ENCODE peak calls at places on chromosomes 3 and 15, in five cellular contexts. R is cardiac muscle cell, E is fibroblast of lung, Q is aorta, V is GM23248. G is an unnamed sample.

GRCh38 chr3:1365528-1365927 is 272.7 kb downstream of the CNTN6 start:
- DNase-seq in R (no peak), E (no peak), Q (no peak), V (no peak), G (no peak)

GRCh38 chr3:21654241-21654640 is 96.8 kb downstream of the ZNF385D start:
- DNase-seq in R (no peak), E (no peak), Q (no peak), V (no peak), G (no peak)

GRCh38 chr15:70164910-70165791 is 67.4 kb upstream of the TLE3 start:
- DNase-seq in R (no peak), E (no peak), Q (no peak), V (no peak), G (no peak)

GRCh38 chr3:195662-196061 is 901 bp upstream of the CHL1 start:
- DNase-seq in R (no peak), E (no peak), Q (no peak), V (no peak), G (no peak)

GRCh38 chr3:42823351-42823750 is 14.1 kb downstream of the ACKR2 start:
- DNase-seq in R (no peak), E (peak), Q (no peak), V (no peak), G (no peak)

GRCh38 chr3:125017406-125017805 is 38.4 kb downstream of the HEG1 start:
- DNase-seq in R (no peak), E (no peak), Q (no peak), V (no peak), G (no peak)

GRCh38 chr3:13599887-13600450 is 51.0 kb downstream of the FBLN2 start:
- DNase-seq in R (no peak), E (no peak), Q (peak), V (no peak), G (no peak)

GRCh38 chr15:52052076-52052935 is 33.3 kb downstream of the MAPK6 start:
- DNase-seq in R (no peak), E (no peak), Q (no peak), V (no peak), G (no peak)

GRCh38 chr3:153295906-153296305 is 133.9 kb downstream of the RAP2B start:
- DNase-seq in R (no peak), E (peak), Q (no peak), V (peak), G (no peak)

GRCh38 chr3:188792788-188793187 is 379.0 kb upstream of the TPRG1 start:
- DNase-seq in R (peak), E (peak), Q (no peak), V (peak), G (no peak)

GRCh38 chr15:52759969-52760368 is 30.2 kb downstream of the ONECUT1 start:
- DNase-seq in R (no peak), E (no peak), Q (no peak), V (no peak), G (no peak)

GRCh38 chr3:18389108-18389733 is 35.9 kb downstream of the SATB1 start:
- DNase-seq in R (peak), E (peak), Q (no peak), V (peak), G (no peak)

GRCh38 chr3:109224333-109224732 is 87.8 kb downstream of the C3orf85 start:
- DNase-seq in R (no peak), E (no peak), Q (no peak), V (no peak), G (no peak)

GRCh38 chr3:140113983-140114923 is 179.3 kb downstream of the CLSTN2 start:
- DNase-seq in R (no peak), E (no peak), Q (no peak), V (no peak), G (no peak)

GRCh38 chr3:38028621-38029361 is 651 bp downstream of the PLCD1 start:
- DNase-seq in R (peak), E (no peak), Q (no peak), V (peak), G (no peak)
- H3K4me3 ChIP-seq in R (peak), E (peak), Q (peak), V (peak), G (peak)

DNA sequence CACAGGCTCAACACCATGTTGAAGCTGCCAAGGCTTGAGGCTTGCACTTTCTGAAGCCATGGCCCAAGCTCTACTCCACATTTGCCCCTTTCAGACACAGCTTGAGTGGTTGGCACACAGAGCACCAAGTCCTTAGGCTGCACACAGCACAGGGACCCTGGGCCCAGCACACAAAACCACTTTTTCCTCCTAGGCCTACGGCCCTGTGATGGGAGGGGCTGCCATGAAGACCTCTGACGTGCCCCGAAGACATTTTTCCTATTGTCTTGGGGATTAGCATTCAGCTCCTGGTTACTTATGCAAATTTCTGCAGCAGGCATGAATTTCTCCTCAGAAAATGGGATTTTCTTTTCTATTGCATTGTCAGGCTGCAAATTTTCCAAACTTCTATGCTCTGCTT is 445.5 kb downstream of the NLGN1 start:
- DNase-seq in R (no peak), E (no peak), Q (no peak), V (no peak), G (no peak)
- H3K4me3 ChIP-seq in R (no peak), E (no peak), Q (no peak), V (no peak), G (no peak)

GRCh38 chr3:123884258-123884831 is at the start of gene MYLK:
- DNase-seq in R (peak), E (peak), Q (peak), V (peak), G (peak)

GRCh38 chr3:123883656-123884257 is 375 bp downstream of the MYLK start:
- DNase-seq in R (peak), E (peak), Q (peak), V (peak), G (no peak)

GRCh38 chr3:123881771-123882170 is 2.4 kb downstream of the MYLK start:
- DNase-seq in R (no peak), E (no peak), Q (no peak), V (no peak), G (no peak)

GRCh38 chr3:123884993-123885392 is 861 bp upstream of the MYLK start:
- DNase-seq in R (no peak), E (no peak), Q (no peak), V (no peak), G (no peak)

DNA sequence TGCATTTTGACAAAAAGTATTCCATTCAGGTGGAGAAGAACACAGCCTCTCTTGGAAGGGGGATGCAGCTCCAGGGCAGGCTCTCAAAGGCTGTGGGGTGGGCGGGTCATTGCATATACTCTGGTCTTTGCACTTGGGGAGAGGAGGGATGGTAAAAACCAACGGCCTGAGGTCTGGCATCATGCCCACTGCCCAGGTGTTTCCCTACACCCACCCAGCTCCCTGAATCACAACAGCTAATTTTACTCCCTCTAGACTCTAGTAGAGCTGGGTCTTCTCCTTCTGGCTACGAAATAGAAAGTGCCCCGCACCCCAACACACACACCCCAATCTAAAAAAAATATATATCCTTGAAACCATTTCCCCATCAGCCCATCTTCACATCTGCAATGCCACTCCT is 1.0 kb downstream of the MYLK start:
- DNase-seq in R (no peak), E (no peak), Q (no peak), V (no peak), G (no peak)
- H3K4me3 ChIP-seq in R (no peak), E (peak), Q (peak), V (peak), G (peak)

GRCh38 chr15:40436892-40437753 is 3.6 kb upstream of the BAHD1 start:
- DNase-seq in R (no peak), E (no peak), Q (no peak), V (no peak), G (no peak)
- H3K4me3 ChIP-seq in R (peak), E (peak), Q (no peak), V (peak), G (peak)

GRCh38 chr3:2929574-2929973 is 180.6 kb downstream of the IL5RA start:
- DNase-seq in R (no peak), E (no peak), Q (no peak), V (no peak), G (no peak)

GRCh38 chr3:2931265-2931664 is 178.9 kb downstream of the IL5RA start:
- DNase-seq in R (no peak), E (no peak), Q (no peak), V (no peak), G (no peak)

GRCh38 chr3:2921903-2922302 is 188.3 kb downstream of the IL5RA start:
- DNase-seq in R (peak), E (peak), Q (no peak), V (peak), G (no peak)

GRCh38 chr3:2923390-2923789 is 186.8 kb downstream of the IL5RA start:
- DNase-seq in R (no peak), E (no peak), Q (no peak), V (no peak), G (no peak)

DNA sequence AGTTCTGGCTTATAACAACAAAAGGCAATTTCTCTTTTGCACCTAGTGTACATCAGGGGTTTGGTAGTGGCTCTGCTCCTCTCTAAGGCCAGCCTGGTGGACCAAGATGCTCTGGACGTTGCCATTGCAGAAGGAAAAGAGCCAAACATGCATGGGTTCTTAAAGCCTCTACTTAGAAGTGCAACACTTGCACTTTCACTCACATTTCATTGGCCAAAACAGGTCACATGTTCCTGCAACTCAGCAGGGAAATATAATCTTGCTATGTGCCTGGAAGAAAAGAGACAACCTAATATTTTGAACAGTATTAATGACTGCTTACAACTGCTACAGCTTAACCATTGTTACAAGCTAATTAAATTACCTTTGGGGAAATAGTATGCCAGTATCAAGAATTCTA is 182.9 kb downstream of the IL5RA start:
- DNase-seq in R (no peak), E (no peak), Q (no peak), V (no peak), G (no peak)
- H3K4me3 ChIP-seq in R (no peak), E (no peak), Q (no peak), V (no peak), G (no peak)

DNA sequence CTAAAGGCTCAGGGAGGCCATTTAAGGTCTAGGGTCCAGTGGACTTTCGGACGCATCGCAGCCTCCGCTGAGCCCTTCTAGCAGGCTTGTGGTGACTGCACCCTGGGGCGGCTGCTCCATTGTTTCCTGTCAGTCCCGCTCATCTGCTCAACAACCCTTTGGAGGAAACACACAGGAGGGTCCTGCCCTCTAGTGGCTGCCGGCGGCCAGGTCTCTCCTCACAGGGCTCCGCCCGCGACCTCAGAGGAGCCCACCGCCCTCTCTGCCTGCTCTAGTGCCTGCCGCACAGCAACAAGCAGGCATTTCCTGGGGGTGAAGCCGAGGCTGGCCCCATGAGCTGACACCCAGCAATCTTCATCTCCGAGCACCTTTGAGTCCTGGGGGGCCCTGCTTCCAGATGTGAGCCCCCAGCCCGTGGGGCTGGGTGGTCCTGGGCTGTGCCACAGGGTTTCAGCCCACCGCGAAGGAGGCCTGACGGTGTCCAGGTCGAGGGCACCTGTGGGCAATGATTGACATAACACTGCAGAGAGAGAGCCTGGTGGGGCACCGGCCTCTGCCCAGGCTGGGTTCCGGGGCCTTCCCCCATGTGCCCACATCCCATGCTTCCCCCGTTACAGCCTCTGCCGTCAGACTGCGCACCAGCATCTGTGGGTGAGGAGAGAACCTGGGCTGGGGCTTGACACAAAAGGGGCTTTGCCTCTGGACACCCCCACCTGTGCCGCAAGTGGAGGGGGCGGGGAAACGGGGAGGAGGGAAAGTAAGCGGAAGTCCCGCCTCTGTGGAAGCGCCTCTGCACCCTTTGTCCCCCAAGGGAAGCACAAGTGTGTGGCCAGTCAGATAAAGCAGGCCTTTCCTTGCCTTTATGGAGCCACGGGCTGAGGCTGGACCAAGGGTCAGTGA is 27.0 kb upstream of the SFMBT1 start:
- DNase-seq in R (peak), E (peak), Q (peak), V (peak), G (peak)
- H3K4me3 ChIP-seq in R (no peak), E (peak), Q (peak), V (peak), G (peak)

DNA sequence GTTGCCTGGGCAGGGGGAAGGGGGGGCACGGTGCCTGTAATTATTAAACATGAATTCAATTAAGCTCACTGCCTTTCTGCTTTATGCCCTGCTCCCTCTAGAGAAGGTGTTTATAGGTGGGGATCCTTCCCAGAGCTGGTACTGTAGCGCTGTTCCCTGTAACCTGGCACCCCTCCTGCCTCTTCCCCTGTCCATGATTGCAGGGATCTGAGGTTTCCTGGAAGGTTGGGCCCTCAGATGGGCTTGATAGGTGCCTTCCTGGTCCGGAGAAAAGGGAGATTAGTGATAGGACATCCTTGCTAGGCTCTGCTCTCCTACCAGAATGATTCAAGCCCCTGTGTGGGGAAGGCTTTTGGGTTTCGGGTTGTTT is 2.1 kb upstream of the FAM131A start:
- DNase-seq in R (no peak), E (no peak), Q (no peak), V (peak), G (no peak)
- H3K4me3 ChIP-seq in R (peak), E (no peak), Q (no peak), V (peak), G (peak)

DNA sequence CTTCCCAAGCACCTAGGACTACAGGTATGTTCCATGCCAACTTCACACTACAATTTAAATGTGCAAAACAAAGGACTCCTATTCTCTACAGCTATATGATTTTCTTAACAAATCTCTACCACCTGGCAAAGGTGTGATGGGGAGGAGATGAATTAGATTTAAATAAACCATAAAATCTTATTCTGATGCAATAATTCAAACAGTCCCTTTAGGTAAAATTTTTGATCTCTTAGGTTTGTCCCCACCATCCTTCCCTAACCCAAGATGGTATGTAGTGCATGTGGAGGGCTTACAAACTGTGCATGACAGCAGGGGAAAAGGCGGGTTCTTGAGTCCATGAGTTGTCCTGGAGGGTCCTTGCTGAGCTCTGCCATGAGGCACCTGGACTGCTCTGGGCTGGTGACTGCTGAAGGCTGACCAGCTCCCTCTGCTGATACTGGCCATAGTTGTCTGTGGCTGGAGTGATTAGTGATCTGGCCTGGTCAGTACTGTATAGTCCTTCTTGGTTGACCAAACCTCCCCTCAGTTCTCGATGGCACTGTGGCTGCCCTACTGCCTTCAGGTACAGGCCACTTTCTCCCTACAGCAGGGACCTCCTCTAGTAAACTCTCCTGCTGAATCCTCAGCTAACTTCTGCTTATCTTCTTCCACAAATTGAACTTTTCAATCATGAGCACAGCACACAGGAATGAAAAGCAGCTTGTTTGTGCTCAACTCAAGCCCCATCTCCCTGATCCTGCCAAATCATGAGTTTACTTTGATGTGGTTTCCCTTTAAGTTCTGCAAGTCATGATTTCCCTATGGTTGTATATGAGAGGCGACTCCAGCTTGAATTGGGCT is 30.1 kb downstream of the CFAP161 start:
- DNase-seq in R (no peak), E (peak), Q (no peak), V (peak), G (peak)
- H3K4me3 ChIP-seq in R (no peak), E (no peak), Q (no peak), V (no peak), G (no peak)

G was measured in skeletal muscle cell.